ENCODE peak calls at places on chromosomes 16 and 17, in five cellular contexts. One of them, this sample, is unnamed.

GRCh38 chr17:48024149-48025039 is 13.2 kb downstream of the COPZ2 start:
- DNase-seq in A549: peak
- DNase-seq in fibroblast of gingiva: peak
- DNase-seq in MV-4-11: peak
- DNase-seq in GM12891: no peak
- DNase-seq in this sample: no peak

GRCh38 chr17:51166987-51167931 is 1.0 kb downstream of the NME2 start:
- DNase-seq in A549: peak
- DNase-seq in MV-4-11: peak
- DNase-seq in fibroblast of gingiva: no peak
- DNase-seq in GM12891: peak
- DNase-seq in this sample: peak

GRCh38 chr16:4344659-4345438 is 6.3 kb downstream of the PAM16 start:
- DNase-seq in fibroblast of gingiva: no peak
- DNase-seq in A549: peak
- DNase-seq in GM12891: no peak
- DNase-seq in MV-4-11: no peak
- DNase-seq in this sample: no peak

GRCh38 chr17:18961634-18962493 is 9.9 kb downstream of the SLC5A10 start:
- DNase-seq in GM12891: no peak
- DNase-seq in fibroblast of gingiva: no peak
- DNase-seq in A549: peak
- DNase-seq in MV-4-11: no peak
- DNase-seq in this sample: peak

GRCh38 chr17:13558588-13558987 is 43.1 kb downstream of the HS3ST3A1 start:
- DNase-seq in fibroblast of gingiva: no peak
- DNase-seq in GM12891: no peak
- DNase-seq in MV-4-11: peak
- DNase-seq in A549: no peak
- DNase-seq in this sample: no peak

GRCh38 chr16:21281698-21282389 is 3.8 kb upstream of the CRYM start:
- DNase-seq in A549: no peak
- DNase-seq in GM12891: no peak
- DNase-seq in MV-4-11: no peak
- DNase-seq in fibroblast of gingiva: no peak
- DNase-seq in this sample: no peak

GRCh38 chr17:76238847-76239537 is 1.3 kb downstream of the RNF157 start:
- DNase-seq in fibroblast of gingiva: no peak
- DNase-seq in GM12891: no peak
- DNase-seq in MV-4-11: no peak
- DNase-seq in A549: no peak
- DNase-seq in this sample: no peak

GRCh38 chr17:62892069-62892675 is 73.9 kb upstream of the TANC2 start:
- DNase-seq in MV-4-11: peak
- DNase-seq in GM12891: no peak
- DNase-seq in A549: no peak
- DNase-seq in fibroblast of gingiva: no peak
- DNase-seq in this sample: no peak

GRCh38 chr17:6415616-6416015 is 19.3 kb downstream of the AIPL1 start:
- DNase-seq in fibroblast of gingiva: no peak
- DNase-seq in GM12891: no peak
- DNase-seq in MV-4-11: no peak
- DNase-seq in A549: no peak
- DNase-seq in this sample: no peak

GRCh38 chr17:42276359-42276608 is at the start of gene STAT5B:
- DNase-seq in fibroblast of gingiva: peak
- DNase-seq in GM12891: peak
- DNase-seq in MV-4-11: peak
- DNase-seq in A549: peak
- DNase-seq in this sample: peak

GRCh38 chr16:1413684-1414531 is 596 bp downstream of the UNKL start:
- DNase-seq in GM12891: peak
- DNase-seq in fibroblast of gingiva: peak
- DNase-seq in A549: peak
- DNase-seq in MV-4-11: peak
- DNase-seq in this sample: peak

GRCh38 chr17:76736349-76737081 is 616 bp downstream of the SRSF2 start:
- DNase-seq in GM12891: no peak
- DNase-seq in fibroblast of gingiva: peak
- DNase-seq in A549: peak
- DNase-seq in MV-4-11: peak
- DNase-seq in this sample: no peak

GRCh38 chr16:56260378-56260987 is 69.2 kb downstream of the GNAO1 start:
- DNase-seq in GM12891: no peak
- DNase-seq in fibroblast of gingiva: no peak
- DNase-seq in A549: no peak
- DNase-seq in MV-4-11: no peak
- DNase-seq in this sample: no peak

GRCh38 chr16:24717411-24717810 is 12.0 kb upstream of the TNRC6A start:
- DNase-seq in fibroblast of gingiva: peak
- DNase-seq in GM12891: no peak
- DNase-seq in MV-4-11: no peak
- DNase-seq in A549: no peak
- DNase-seq in this sample: no peak

GRCh38 chr17:42249681-42250446 is 26.3 kb downstream of the STAT5B start:
- DNase-seq in fibroblast of gingiva: no peak
- DNase-seq in GM12891: no peak
- DNase-seq in MV-4-11: no peak
- DNase-seq in A549: no peak
- DNase-seq in this sample: no peak

GRCh38 chr17:59366040-59366757 is 34.7 kb downstream of the YPEL2 start:
- DNase-seq in MV-4-11: peak
- DNase-seq in fibroblast of gingiva: no peak
- DNase-seq in GM12891: no peak
- DNase-seq in A549: no peak
- DNase-seq in this sample: no peak

GRCh38 chr16:74224828-74225227 is 71.8 kb upstream of the PSMD7 start:
- DNase-seq in GM12891: no peak
- DNase-seq in MV-4-11: no peak
- DNase-seq in A549: no peak
- DNase-seq in fibroblast of gingiva: no peak
- DNase-seq in this sample: no peak

GRCh38 chr17:12522743-12523181 is 142.9 kb upstream of the MYOCD start:
- DNase-seq in MV-4-11: no peak
- DNase-seq in GM12891: no peak
- DNase-seq in A549: peak
- DNase-seq in fibroblast of gingiva: peak
- DNase-seq in this sample: no peak

GRCh38 chr17:57999496-58000017 is 7.5 kb downstream of the SRSF1 start:
- DNase-seq in A549: peak
- DNase-seq in GM12891: no peak
- DNase-seq in fibroblast of gingiva: peak
- DNase-seq in MV-4-11: peak
- DNase-seq in this sample: no peak

GRCh38 chr17:75124041-75124818 is 7.3 kb downstream of the NT5C start:
- DNase-seq in A549: peak
- DNase-seq in GM12891: no peak
- DNase-seq in MV-4-11: no peak
- DNase-seq in fibroblast of gingiva: no peak
- DNase-seq in this sample: peak

GRCh38 chr17:5705081-5705875 is 121.0 kb upstream of the NLRP1 start:
- DNase-seq in GM12891: no peak
- DNase-seq in A549: no peak
- DNase-seq in MV-4-11: no peak
- DNase-seq in fibroblast of gingiva: no peak
- DNase-seq in this sample: no peak

GRCh38 chr16:27448531-27449433 is 46.8 kb downstream of the IL21R start:
- DNase-seq in fibroblast of gingiva: no peak
- DNase-seq in A549: no peak
- DNase-seq in MV-4-11: no peak
- DNase-seq in GM12891: no peak
- DNase-seq in this sample: no peak